ENCODE peak calls at places on chromosomes 11 and 22, in five cellular contexts. M is stomach, I is GM12865, G is AG04449, E is heart right ventricle. K is an unnamed sample.

GRCh38 chr11:76638267-76639197 is 32.0 kb downstream of the LRRC32 start:
- DNase-seq in M (no peak), I (no peak), G (no peak), E (no peak), K (no peak)

GRCh38 chr22:45166935-45167334 is 3.2 kb downstream of the NUP50 start:
- DNase-seq in M (no peak), I (no peak), G (no peak), E (no peak), K (no peak)

GRCh38 chr22:31897842-31898241 is 46.5 kb upstream of the YWHAH start:
- DNase-seq in M (no peak), I (no peak), G (no peak), E (no peak), K (peak; percentile 34)

GRCh38 chr11:131136476-131136875 is 220.2 kb upstream of the SNX19 start:
- DNase-seq in M (no peak), I (no peak), G (peak; percentile 24), E (no peak), K (no peak)

GRCh38 chr11:130762342-130763037 is 153.8 kb downstream of the SNX19 start:
- DNase-seq in M (peak; percentile 90), I (no peak), G (no peak), E (no peak), K (no peak)

GRCh38 chr22:38963872-38964271 is 6.5 kb downstream of the APOBEC3A start:
- DNase-seq in M (peak; percentile 74), I (no peak), G (no peak), E (no peak), K (no peak)

GRCh38 chr22:41951898-41952474 is at the start of gene SMIM45:
- DNase-seq in M (no peak), I (no peak), G (no peak), E (no peak), K (peak; percentile 22)

GRCh38 chr22:41425704-41426365 is 20.8 kb downstream of the TOB2 start:
- DNase-seq in M (no peak), I (peak; percentile 65), G (no peak), E (no peak), K (no peak)

GRCh38 chr11:79208126-79208525 is 232.7 kb downstream of the TENM4 start:
- DNase-seq in M (no peak), I (peak; percentile 14), G (no peak), E (no peak), K (no peak)

GRCh38 chr11:73542175-73542574 is 55.7 kb downstream of the FAM168A start:
- DNase-seq in M (no peak), I (no peak), G (no peak), E (no peak), K (no peak)

GRCh38 chr11:83036701-83037100 is 35.0 kb downstream of the RAB30 start:
- DNase-seq in M (no peak), I (no peak), G (no peak), E (no peak), K (no peak)

GRCh38 chr11:13324709-13325108 is 47.1 kb downstream of the BMAL1 start:
- DNase-seq in M (no peak), I (no peak), G (no peak), E (no peak), K (no peak)

GRCh38 chr11:96303980-96304379 is 39.0 kb downstream of the MAML2 start:
- DNase-seq in M (no peak), I (no peak), G (no peak), E (no peak), K (no peak)

GRCh38 chr11:131609317-131609716 is 238.9 kb downstream of the NTM start:
- DNase-seq in M (no peak), I (no peak), G (peak; percentile 69), E (no peak), K (no peak)

GRCh38 chr11:124716596-124716995 is 23.1 kb upstream of the NRGN start:
- DNase-seq in M (no peak), I (no peak), G (no peak), E (no peak), K (peak; percentile 41)

GRCh38 chr22:49934891-49935557 is 16.6 kb downstream of the CRELD2 start:
- DNase-seq in M (peak; percentile 88), I (peak; percentile 86), G (no peak), E (peak; percentile 91), K (peak; percentile 47)

GRCh38 chr11:27460571-27460970 is 12.0 kb downstream of the LGR4 start:
- DNase-seq in M (no peak), I (no peak), G (no peak), E (no peak), K (no peak)

GRCh38 chr11:69524291-69524882 is 42.9 kb downstream of the LINC01488 start:
- DNase-seq in M (no peak), I (no peak), G (no peak), E (no peak), K (peak; percentile 23)

GRCh38 chr11:67280791-67281551 is 8.1 kb upstream of the ANKRD13D start:
- DNase-seq in M (no peak), I (no peak), G (no peak), E (no peak), K (no peak)

GRCh38 chr11:2730323-2731284 is 30.8 kb upstream of the KCNQ1OT1 start:
- DNase-seq in M (no peak), I (no peak), G (no peak), E (no peak), K (peak; percentile 20)

GRCh38 chr22:21865041-21865440 is 2.4 kb downstream of the MAPK1 start:
- DNase-seq in M (peak; percentile 35), I (peak; percentile 52), G (peak; percentile 53), E (peak; percentile 53), K (peak; percentile 85)

GRCh38 chr11:18390088-18390487 is 4.3 kb upstream of the LDHA start:
- DNase-seq in M (no peak), I (no peak), G (no peak), E (no peak), K (no peak)

GRCh38 chr11:18379201-18379600 is 15.2 kb upstream of the LDHA start:
- DNase-seq in M (no peak), I (no peak), G (no peak), E (no peak), K (no peak)

GRCh38 chr11:18383388-18384156 is 10.8 kb upstream of the LDHA start:
- DNase-seq in M (peak; percentile 76), I (peak; percentile 86), G (peak; percentile 90), E (peak; percentile 74), K (peak; percentile 99)

DNA sequence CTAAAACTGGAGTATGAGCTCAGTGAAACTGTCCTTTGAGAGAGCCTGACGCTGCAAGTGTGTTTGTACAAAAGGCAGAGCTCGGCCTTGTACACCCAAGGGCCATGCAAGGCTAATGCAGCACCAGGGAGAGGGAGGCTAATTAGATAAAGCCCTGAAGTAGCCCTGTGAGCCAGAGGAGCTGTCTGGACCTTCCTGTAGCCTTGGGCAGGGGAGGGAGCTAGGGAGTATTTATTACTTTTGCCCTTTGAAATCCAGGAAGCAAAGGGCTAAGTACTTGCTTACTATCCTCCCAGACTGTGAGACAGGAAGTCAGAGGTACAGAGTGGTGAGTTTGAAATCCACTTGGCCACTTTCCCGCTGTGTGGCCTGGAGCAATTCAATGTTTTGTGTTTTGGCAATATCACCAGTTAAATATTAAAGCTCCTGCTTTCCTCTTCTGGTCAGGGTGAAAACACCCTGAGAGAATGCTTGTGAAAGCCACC is 10.2 kb upstream of the LDHA start:
- DNase-seq in M (peak; percentile 63), I (no peak), G (peak; percentile 65), E (peak; percentile 69), K (peak; percentile 94)
- H3K4me3 ChIP-seq in M (no peak overlapping the region), I (peak overlapping the region; percentile 47), G (no peak overlapping the region), E (no peak overlapping the region), K (no peak overlapping the region)

DNA sequence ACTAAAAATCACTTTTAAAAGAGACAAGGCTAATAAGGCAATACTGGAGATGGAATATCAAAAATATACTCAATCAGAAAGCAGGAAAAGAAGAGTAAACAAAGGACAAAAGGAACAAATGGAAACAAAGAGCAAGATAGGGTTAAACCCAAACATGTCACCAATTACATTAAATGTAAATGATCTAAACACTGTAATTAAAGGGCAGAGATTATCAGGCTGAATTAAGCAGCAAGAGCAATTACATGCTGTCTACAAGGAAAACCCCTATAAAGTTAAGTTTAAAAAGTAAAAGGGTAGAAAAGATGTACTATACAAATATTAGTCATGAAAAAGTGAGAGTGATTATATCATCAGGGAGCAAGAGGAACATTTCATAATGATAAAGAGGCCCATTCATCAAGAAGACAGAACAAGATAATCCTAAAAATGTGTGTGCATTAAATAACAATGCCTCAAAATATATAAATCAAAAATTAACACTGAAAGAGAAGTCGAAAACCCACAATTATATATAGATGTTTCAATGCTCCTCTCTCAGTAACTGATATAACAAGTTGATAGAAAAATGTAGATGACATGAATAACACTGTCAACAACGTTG is 56.8 kb downstream of the ALX4 start:
- DNase-seq in M (no peak), I (no peak), G (no peak), E (no peak), K (no peak)
- TF ChIP-seq CTCF in M (no peak), I (no peak), G (no peak), E (no peak), K (no peak)

GRCh38 chr22:20181194-20181931 is 30.5 kb upstream of the CCDC188 start:
- DNase-seq in M (no peak), I (no peak), G (no peak), E (no peak), K (no peak)
- H3K4me3 ChIP-seq in M (no peak overlapping the region), I (no peak overlapping the region), G (no peak overlapping the region), E (no peak overlapping the region), K (no peak overlapping the region)

GRCh38 chr11:66133216-66133775 is 63.2 kb downstream of the PACS1 start:
- DNase-seq in M (no peak), I (no peak), G (no peak), E (no peak), K (no peak)
- TF ChIP-seq CTCF in M (no peak), I (no peak), G (no peak), E (no peak), K (no peak)

GRCh38 chr11:18171377-18172000 is 1.1 kb upstream of the MRGPRX4 start:
- DNase-seq in M (no peak), I (peak; percentile 26), G (no peak), E (no peak), K (peak; percentile 55)
- H3K4me3 ChIP-seq in M (no peak overlapping the region), I (no peak overlapping the region), G (no peak overlapping the region), E (no peak overlapping the region), K (no peak overlapping the region)

DNA sequence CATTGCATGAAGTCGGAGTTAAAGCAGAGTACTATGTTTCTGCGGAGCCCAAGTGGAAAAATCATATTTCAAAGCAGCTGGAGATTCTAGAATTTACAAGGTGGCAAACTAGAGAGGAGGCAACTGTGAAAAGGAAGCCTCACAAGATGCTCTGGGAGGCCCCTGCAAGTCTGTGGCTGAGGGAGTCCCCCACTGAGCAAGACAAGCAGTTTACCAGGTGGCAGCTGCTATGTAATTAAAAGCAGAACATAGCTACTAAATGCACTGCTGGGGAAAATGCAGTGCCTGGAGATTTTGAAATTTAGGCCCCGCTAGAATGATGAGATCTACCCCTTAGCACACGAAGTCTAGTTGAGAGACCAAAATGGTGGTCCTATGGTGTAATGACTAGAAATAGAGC is 728.0 kb downstream of the OPCML start:
- DNase-seq in M (no peak), I (no peak), G (no peak), E (no peak), K (no peak)
- TF ChIP-seq CTCF in M (no peak), I (no peak), G (no peak), E (no peak), K (no peak)

GRCh38 chr11:34855021-34855753 is 61.0 kb downstream of the APIP start:
- DNase-seq in M (peak; percentile 37), I (no peak), G (no peak), E (no peak), K (no peak)
- H3K4me3 ChIP-seq in M (no peak overlapping the region), I (no peak overlapping the region), G (no peak overlapping the region), E (no peak overlapping the region), K (no peak overlapping the region)

K was measured in cardiac fibroblast.